ENCODE peak calls at places on chromosome 21, in four cellular contexts. L is naive thymus-derived CD4-positive, alpha-beta T cell; Z is psoas muscle; B is neural progenitor cell. K is an unnamed sample.
A peak's percentile ranks its signal among the peaks of the same experiment; 100 is the strongest.

GRCh38 chr21:34775793-34776192 is 107.0 kb downstream of the CLIC6 start:
- DNase-seq in B (no peak), L (no peak), Z (no peak), K (no peak)

GRCh38 chr21:42201615-42202161 is 17.3 kb upstream of the ABCG1 start:
- DNase-seq in B (no peak), Z (no peak), L (no peak), K (no peak)

GRCh38 chr21:32347351-32347750 is 45.5 kb downstream of the URB1 start:
- DNase-seq in Z (no peak), L (no peak), B (no peak), K (no peak)

GRCh38 chr21:35511298-35512162 is 462.4 kb upstream of the RUNX1 start:
- DNase-seq in L (no peak), B (no peak), Z (no peak), K (no peak)

GRCh38 chr21:42427809-42428419 is 24.2 kb downstream of the UBASH3A start:
- DNase-seq in Z (no peak), B (no peak), L (no peak), K (no peak)

GRCh38 chr21:35127851-35128250 is 78.7 kb upstream of the RUNX1 start:
- DNase-seq in Z (no peak), B (no peak), L (no peak), K (no peak)

GRCh38 chr21:16454371-16454770 is 724.6 kb downstream of the USP25 start:
- DNase-seq in Z (no peak), L (no peak), B (no peak), K (no peak)

GRCh38 chr21:42818328-42818749 is 61.0 kb downstream of the WDR4 start:
- DNase-seq in L (peak; percentile 47), B (peak; percentile 41), Z (peak; percentile 77), K (peak; percentile 63)

GRCh38 chr21:17925000-17925610 is 105.9 kb upstream of the C21orf91 start:
- DNase-seq in B (peak; percentile 83), L (peak; percentile 31), Z (no peak), K (peak; percentile 51)

GRCh38 chr21:42071146-42071737 is at the start of gene UMODL1:
- DNase-seq in Z (peak; percentile 44), L (no peak), B (no peak), K (no peak)

GRCh38 chr21:27581168-27581567 is 614.3 kb upstream of the ADAMTS5 start:
- DNase-seq in L (no peak), Z (no peak), B (no peak), K (no peak)

GRCh38 chr21:25573409-25574206 is 33.7 kb downstream of the MRPL39 start:
- DNase-seq in Z (no peak), L (peak; percentile 63), B (no peak), K (no peak)

GRCh38 chr21:32705139-32705538 is 22.7 kb downstream of the SYNJ1 start:
- DNase-seq in Z (no peak), B (no peak), L (no peak), K (no peak)

GRCh38 chr21:31658053-31658452 is 1.4 kb upstream of the SOD1 start:
- DNase-seq in Z (no peak), L (no peak), B (no peak), K (no peak)

GRCh38 chr21:36205962-36206361 is 49.3 kb downstream of the DOP1B start:
- DNase-seq in Z (no peak), B (no peak), L (no peak), K (no peak)

GRCh38 chr21:33897739-33898138 is 17.9 kb downstream of the ATP5PO start:
- DNase-seq in Z (no peak), L (no peak), B (no peak), K (no peak)

GRCh38 chr21:41767606-41768370 is 936 bp upstream of the RIPK4 start:
- DNase-seq in B (peak; percentile 71), Z (no peak), L (no peak), K (no peak)

GRCh38 chr21:31612889-31613785 is 46.4 kb upstream of the SOD1 start:
- DNase-seq in B (peak; percentile 67), Z (no peak), L (no peak), K (no peak)

GRCh38 chr21:43361127-43361492 is 65.8 kb downstream of the SIK1 start:
- DNase-seq in L (peak; percentile 38), B (no peak), Z (peak; percentile 79), K (no peak)

GRCh38 chr21:36767096-36767495 is 68.2 kb downstream of the SIM2 start:
- DNase-seq in Z (no peak), L (no peak), B (no peak), K (no peak)

GRCh38 chr21:34715518-34715917 is 46.7 kb downstream of the CLIC6 start:
- DNase-seq in B (no peak), Z (no peak), L (no peak), K (no peak)

GRCh38 chr21:28592205-28592845 is 400.4 kb downstream of the LTN1 start:
- DNase-seq in B (no peak), L (no peak), Z (no peak), K (no peak)

GRCh38 chr21:42021751-42022430 is 11.7 kb upstream of the ZBTB21 start:
- DNase-seq in L (no peak), Z (no peak), B (peak; percentile 88), K (no peak)

GRCh38 chr21:19123053-19123452 is 719.5 kb upstream of the TMPRSS15 start:
- DNase-seq in B (no peak), Z (no peak), L (no peak), K (no peak)

GRCh38 chr21:26047279-26047967 is 123.1 kb downstream of the APP start:
- DNase-seq in B (no peak), L (no peak), Z (no peak), K (no peak)

GRCh38 chr21:30408782-30409494 is 13.1 kb downstream of the KRTAP13-1 start:
- DNase-seq in L (no peak), B (peak; percentile 89), Z (no peak), K (peak; percentile 65)

GRCh38 chr21:27515676-27516075 is 548.8 kb upstream of the ADAMTS5 start:
- DNase-seq in Z (no peak), B (no peak), L (no peak), K (no peak)

GRCh38 chr21:31370893-31371652 is 27.0 kb upstream of the TIAM1 start:
- DNase-seq in L (no peak), Z (no peak), B (no peak), K (no peak)

GRCh38 chr21:43372663-43373386 is 54.1 kb downstream of the SIK1 start:
- DNase-seq in B (no peak), Z (peak; percentile 57), L (no peak), K (peak; percentile 76)

GRCh38 chr21:42564561-42564971 is 50.9 kb downstream of the SLC37A1 start:
- DNase-seq in L (no peak), B (no peak), Z (no peak), K (no peak)

GRCh38 chr21:42763578-42764442 is 110.4 kb downstream of the PDE9A start:
- DNase-seq in B (no peak), L (no peak), Z (no peak), K (no peak)

GRCh38 chr21:33367309-33367973 is 35.8 kb upstream of the IFNGR2 start:
- DNase-seq in Z (no peak), B (peak; percentile 19), L (no peak), K (no peak)

GRCh38 chr21:16976132-16976666 is 536.6 kb upstream of the CXADR start:
- DNase-seq in L (no peak), Z (no peak), B (no peak), K (no peak)

GRCh38 chr21:20882462-20883415 is 115.5 kb upstream of the NCAM2 start:
- DNase-seq in Z (no peak), L (no peak), B (peak; percentile 69), K (no peak)

GRCh38 chr21:43331962-43332458 is 94.9 kb downstream of the SIK1 start:
- DNase-seq in B (no peak), L (no peak), Z (peak; percentile 43), K (no peak)

GRCh38 chr21:44713130-44713529 is 1.8 kb upstream of the TSPEAR start:
- DNase-seq in L (no peak), Z (peak; percentile 30), B (no peak), K (no peak)
- H3K27me3 ChIP-seq in L (peaks cover 8% of the 10 kb centered on the region), Z (peaks cover 37% of the 10 kb centered on the region), B (peaks cover 69% of the 10 kb centered on the region), K (peaks cover 20% of the 10 kb centered on the region)

GRCh38 chr21:15207635-15208370 is 143.0 kb upstream of the NRIP1 start:
- DNase-seq in B (no peak), Z (no peak), L (no peak), K (no peak)

GRCh38 chr21:15208787-15209186 is 144.0 kb upstream of the NRIP1 start:
- DNase-seq in L (no peak), Z (no peak), B (no peak), K (no peak)

GRCh38 chr21:15207231-15207630 is 142.4 kb upstream of the NRIP1 start:
- DNase-seq in Z (no peak), L (no peak), B (no peak), K (no peak)

GRCh38 chr21:15210235-15210678 is 145.5 kb upstream of the NRIP1 start:
- DNase-seq in L (no peak), Z (peak; percentile 63), B (peak; percentile 13), K (peak; percentile 44)

DNA sequence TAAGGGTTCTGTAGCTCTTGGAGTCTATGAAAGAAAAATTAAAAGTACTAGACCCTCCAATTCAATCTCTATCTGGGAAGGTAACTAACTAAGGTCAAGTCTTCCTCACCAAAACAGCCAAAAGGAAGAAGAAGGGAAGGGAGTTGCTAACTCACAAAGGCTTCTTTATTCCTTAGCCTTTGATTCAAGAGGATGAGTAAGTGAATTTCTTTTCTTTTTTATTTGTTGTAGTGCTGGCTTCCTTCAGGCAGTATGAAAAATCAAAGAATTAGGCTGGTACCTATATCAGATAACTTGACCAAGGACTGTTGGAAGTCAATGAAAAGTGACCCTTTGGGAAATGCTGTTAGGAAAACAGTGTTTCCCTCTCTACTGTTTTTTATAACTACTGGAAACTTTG is 144.4 kb upstream of the NRIP1 start:
- DNase-seq in L (no peak), B (no peak), Z (no peak), K (no peak)
- H3K27ac ChIP-seq in L (no peak overlapping the region), B (no peak overlapping the region), Z (no peak overlapping the region), K (no peak overlapping the region)

DNA sequence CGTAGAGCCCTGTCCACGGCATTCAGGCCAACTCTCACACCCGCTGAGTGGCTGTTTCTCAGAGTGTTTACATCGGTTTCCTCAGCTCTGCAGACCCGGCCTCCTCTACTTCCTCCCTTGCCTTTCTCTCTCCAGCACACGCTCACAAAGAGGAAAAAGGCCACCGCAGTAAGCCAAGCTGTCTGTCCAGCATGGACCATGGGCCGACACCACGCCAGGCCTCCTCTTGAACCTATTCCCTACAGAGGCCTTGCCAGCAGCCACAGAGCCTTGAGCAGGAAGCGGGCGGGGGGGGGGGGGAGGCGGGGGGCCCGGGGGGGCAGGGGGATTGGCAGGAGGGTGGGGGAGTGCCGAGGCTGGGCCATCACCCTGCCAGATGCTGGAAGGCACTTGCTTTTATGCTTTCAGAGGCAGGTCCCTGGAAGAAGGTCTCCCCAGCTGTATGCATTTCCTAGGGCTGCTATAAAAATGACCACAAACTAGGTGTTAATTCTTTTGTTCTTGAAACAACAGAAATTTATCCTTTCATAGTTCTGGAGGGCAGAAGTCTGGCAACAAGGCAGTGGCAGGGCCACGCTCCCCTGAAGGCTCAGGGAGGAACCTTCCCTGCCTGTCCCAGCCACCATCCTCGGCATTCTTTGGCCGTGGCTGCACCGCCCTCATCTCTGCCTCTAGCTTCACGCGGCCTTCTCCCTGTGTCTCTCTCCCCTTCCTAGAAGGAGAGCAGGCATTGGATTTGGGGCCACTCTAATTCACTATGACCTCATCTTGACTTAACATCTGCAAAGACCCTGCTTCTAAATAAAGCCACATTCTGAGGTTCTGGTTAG is 178.3 kb downstream of the PSMG1 start:
- DNase-seq in L (no peak), B (no peak), Z (peak; percentile 67), K (no peak)
- H3K4me1 ChIP-seq in L (no peaks in the 10 kb centered on the region), B (peaks cover 6% of the 10 kb centered on the region), Z (peaks cover 12% of the 10 kb centered on the region), K (no peaks in the 10 kb centered on the region)

DNA sequence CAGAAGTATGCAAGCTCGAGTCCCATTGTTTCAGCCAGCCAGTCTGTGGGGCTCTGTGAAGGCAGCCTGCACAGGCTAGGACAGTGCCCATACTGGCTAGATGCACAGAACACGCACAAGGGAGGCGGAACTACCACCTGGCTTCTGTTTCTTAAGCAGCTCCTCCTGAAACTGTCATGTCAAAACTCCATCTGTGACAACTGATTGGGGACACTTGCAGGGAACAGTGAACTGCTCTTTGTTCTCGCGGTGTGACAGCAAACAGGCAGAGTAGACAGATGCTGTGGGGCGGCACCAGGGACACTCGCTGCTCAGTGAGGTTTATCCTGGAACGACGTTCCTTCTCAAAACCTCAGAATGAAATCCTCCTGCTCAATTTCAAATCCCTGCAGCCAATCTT is 73.9 kb downstream of the ERG start:
- DNase-seq in Z (no peak), L (no peak), B (peak; percentile 9), K (no peak)
- H3K27me3 ChIP-seq in Z (no peaks in the 10 kb centered on the region), L (no peaks in the 10 kb centered on the region), B (no peaks in the 10 kb centered on the region), K (no peaks in the 10 kb centered on the region)